ENCODE peak calls at places on chromosomes 1 and 21, in six cellular contexts. I, O, H, M, D and Z are unnamed samples.

GRCh38 chr1:154423303-154423987 is 18.3 kb downstream of the IL6R start:
- DNase-seq in M (peak; percentile 72), H (no peak), D (peak; percentile 56), O (no peak), I (no peak), Z (no peak)

GRCh38 chr1:18118078-18118477 is 10.5 kb downstream of the IGSF21 start:
- DNase-seq in M (no peak), D (no peak), H (no peak), O (no peak), I (no peak), Z (no peak)

GRCh38 chr1:235151033-235151432 is 10.0 kb downstream of the RBM34 start:
- DNase-seq in M (no peak), O (no peak), H (no peak), D (no peak), I (no peak), Z (no peak)

GRCh38 chr21:36776981-36777617 is 78.2 kb downstream of the SIM2 start:
- DNase-seq in D (no peak), I (no peak), M (no peak), H (no peak), O (no peak), Z (no peak)

GRCh38 chr1:201282931-201283829 is at the start of gene PKP1:
- DNase-seq in D (no peak), I (no peak), O (peak; percentile 23), M (peak; percentile 98), H (no peak), Z (no peak)

GRCh38 chr21:31289702-31290101 is 54.4 kb downstream of the TIAM1 start:
- DNase-seq in O (no peak), M (no peak), D (no peak), H (no peak), I (no peak), Z (no peak)

GRCh38 chr1:33905241-33905640 is 41.4 kb downstream of the HMGB4 start:
- DNase-seq in O (no peak), H (no peak), I (no peak), D (no peak), M (no peak), Z (no peak)

GRCh38 chr1:215776336-215776735 is 209.2 kb downstream of the KCTD3 start:
- DNase-seq in D (no peak), O (no peak), M (peak; percentile 16), I (no peak), H (no peak), Z (no peak)

GRCh38 chr1:116763116-116763786 is 9.0 kb downstream of the CD2 start:
- DNase-seq in I (no peak), O (no peak), D (peak; percentile 75), M (no peak), H (peak; percentile 56), Z (no peak)

GRCh38 chr1:61640531-61641125 is 84.3 kb downstream of the TM2D1 start:
- DNase-seq in D (no peak), O (no peak), I (no peak), H (no peak), M (no peak), Z (no peak)

GRCh38 chr1:83910461-83910860 is 88.5 kb downstream of the TTLL7 start:
- DNase-seq in I (no peak), M (peak; percentile 20), O (no peak), D (no peak), H (no peak), Z (no peak)

GRCh38 chr1:63628607-63629006 is 35.4 kb downstream of the PGM1 start:
- DNase-seq in H (no peak), O (no peak), D (no peak), M (no peak), I (no peak), Z (no peak)

GRCh38 chr1:204968946-204969345 is 74.1 kb upstream of the CNTN2 start:
- DNase-seq in H (no peak), M (peak; percentile 23), D (no peak), I (no peak), O (no peak), Z (no peak)

GRCh38 chr1:42152907-42153597 is at the start of gene GUCA2B:
- DNase-seq in H (no peak), I (no peak), O (no peak), M (no peak), D (no peak), Z (no peak)

GRCh38 chr1:169925505-169926482 is 32.1 kb upstream of the SCYL3 start:
- DNase-seq in M (no peak), O (no peak), D (no peak), H (no peak), I (no peak), Z (no peak)

GRCh38 chr1:168050880-168051279 is 85.8 kb downstream of the GPR161 start:
- DNase-seq in H (no peak), O (no peak), I (no peak), M (no peak), D (no peak), Z (no peak)

GRCh38 chr1:85580046-85580411 is 532 bp upstream of the CCN1 start:
- DNase-seq in D (peak; percentile 79), O (peak; percentile 35), M (no peak), I (no peak), H (no peak), Z (no peak)

GRCh38 chr1:58854576-58854975 is 70.7 kb upstream of the JUN start:
- DNase-seq in I (no peak), O (no peak), M (no peak), D (no peak), H (no peak), Z (no peak)

GRCh38 chr1:89466307-89466925 is 58.2 kb upstream of the LRRC8B start:
- DNase-seq in D (no peak), I (no peak), H (no peak), O (no peak), M (no peak), Z (no peak)

GRCh38 chr1:203451849-203452784 is 23.5 kb upstream of the PRELP start:
- DNase-seq in I (no peak), O (no peak), D (no peak), M (peak; percentile 53), H (no peak), Z (no peak)

GRCh38 chr1:7621334-7622219 is 149.5 kb upstream of the VAMP3 start:
- DNase-seq in D (no peak), H (no peak), O (no peak), M (no peak), I (no peak), Z (no peak)

GRCh38 chr1:115373305-115373704 is 35.3 kb upstream of the NGF start:
- DNase-seq in M (no peak), H (no peak), D (peak; percentile 60), O (no peak), I (no peak), Z (no peak)

GRCh38 chr1:15134285-15134684 is 19.3 kb upstream of the TMEM51 start:
- DNase-seq in I (no peak), H (no peak), M (no peak), D (no peak), O (no peak), Z (no peak)

DNA sequence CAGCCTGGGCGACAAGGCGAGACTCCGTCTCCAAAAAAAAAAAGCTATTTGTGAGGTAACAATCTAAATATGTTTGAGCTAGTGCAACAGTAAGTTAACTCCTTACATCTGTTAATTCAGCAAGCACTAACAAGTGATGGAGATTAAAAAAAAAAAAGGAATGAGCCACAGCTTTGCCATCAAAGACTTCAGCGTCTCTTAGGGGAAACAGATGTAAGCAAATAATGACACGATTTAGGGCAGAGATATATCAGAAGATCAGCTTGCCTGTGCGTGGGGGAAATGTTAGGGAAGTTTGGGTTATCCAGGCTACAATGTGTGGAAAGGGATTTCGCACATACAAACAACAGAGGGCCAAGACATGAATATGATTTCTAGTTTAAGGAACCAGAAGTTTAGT is 2.2 kb upstream of the BRWD1 start:
- DNase-seq in M (no peak), D (no peak), H (no peak), O (no peak), I (no peak), Z (no peak)
- TF ChIP-seq CTCF in M (no peak), D (no peak), H (no peak), O (no peak), I (no peak), Z (no peak)

GRCh38 chr1:196152975-196153374 is 455.3 kb downstream of the KCNT2 start:
- DNase-seq in I (no peak), M (no peak), O (no peak), H (no peak), D (no peak), Z (no peak)

GRCh38 chr1:196147530-196147929 is 460.7 kb downstream of the KCNT2 start:
- DNase-seq in D (no peak), M (no peak), O (no peak), I (no peak), H (no peak), Z (no peak)

GRCh38 chr1:196144588-196144987 is 463.7 kb downstream of the KCNT2 start:
- DNase-seq in O (no peak), D (no peak), I (no peak), M (peak; percentile 2), H (no peak), Z (no peak)

GRCh38 chr1:196152086-196152485 is 456.2 kb downstream of the KCNT2 start:
- DNase-seq in I (no peak), D (no peak), M (no peak), O (no peak), H (no peak), Z (no peak)

DNA sequence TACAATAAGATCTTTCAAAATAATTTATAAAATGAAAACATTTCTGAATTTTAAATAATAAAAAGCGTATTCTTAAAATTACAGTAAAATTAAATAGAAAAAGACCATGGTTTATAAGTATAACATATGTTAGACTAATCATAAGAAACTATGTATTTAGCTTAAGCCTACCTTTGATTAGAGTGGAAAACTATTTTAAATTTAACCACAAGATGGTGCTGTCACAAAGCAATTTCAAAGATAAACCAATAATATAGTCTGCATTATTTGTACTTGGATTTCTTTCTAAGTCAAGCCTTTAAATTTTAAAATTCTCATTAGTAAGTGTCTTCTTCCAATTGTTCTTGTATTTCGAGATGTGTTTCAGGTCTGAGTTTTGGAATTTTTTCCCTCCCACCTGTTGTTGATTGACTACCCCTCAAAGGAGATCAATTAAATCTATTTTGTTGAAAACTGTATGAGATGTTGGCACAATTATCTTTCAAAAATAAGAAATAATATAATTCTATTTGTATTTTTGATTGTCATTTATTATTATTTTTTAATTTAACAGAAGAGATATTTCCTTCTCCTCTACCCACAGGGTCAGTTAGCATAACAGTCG is 459.8 kb downstream of the KCNT2 start:
- DNase-seq in I (peak; percentile 20), M (peak; percentile 53), H (no peak), D (peak; percentile 70), O (no peak), Z (no peak)
- TF ChIP-seq CTCF in I (peak; percentile 44), M (peak; percentile 69), H (peak; percentile 55), D (peak; percentile 30), O (peak; percentile 84), Z (peak; percentile 29)

GRCh38 chr1:230424440-230425251 is 1.5 kb downstream of the PGBD5 start:
- DNase-seq in H (no peak), I (no peak), D (no peak), O (peak; percentile 5), M (no peak), Z (no peak)
- TF ChIP-seq CTCF in H (no peak), I (no peak), D (no peak), O (no peak), M (no peak), Z (no peak)

DNA sequence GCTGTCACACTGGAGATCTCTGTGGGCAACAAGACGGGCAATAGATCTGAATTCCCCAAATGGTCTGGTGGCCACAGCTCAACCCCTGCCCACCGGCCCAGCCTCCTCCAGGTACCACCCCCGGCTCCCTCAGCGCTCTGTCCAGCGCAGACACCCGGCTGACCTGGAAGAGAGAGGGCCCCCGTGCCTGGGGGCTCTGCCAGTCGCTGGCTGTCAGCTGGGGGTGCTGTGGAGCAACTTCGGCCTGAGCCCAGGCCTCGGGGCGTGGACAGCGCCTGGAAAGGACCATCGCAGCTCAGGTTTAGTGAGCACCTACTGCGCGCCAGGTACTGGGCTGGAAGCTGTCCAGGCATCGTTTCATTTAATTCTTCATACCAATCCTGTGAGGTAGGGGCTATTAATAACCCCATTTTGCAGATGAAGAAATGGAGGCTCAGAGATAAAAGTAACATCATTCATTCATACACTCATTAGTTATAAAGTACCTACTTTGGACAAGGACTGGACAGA is 51.0 kb downstream of the AHDC1 start:
- DNase-seq in O (no peak), M (no peak), H (no peak), I (no peak), D (no peak), Z (no peak)
- TF ChIP-seq CTCF in O (no peak), M (no peak), H (no peak), I (no peak), D (no peak), Z (no peak)